ENCODE peak calls at places on chromosomes 13 and 19, in nine cellular contexts. N, U, G, B, H, K, M, D and Y are unnamed samples.

GRCh38 chr13:59689057-59689456 is 474.7 kb downstream of the DIAPH3 start:
- DNase-seq in N (no peak), U (no peak), G (no peak), B (no peak), H (no peak), K (no peak), M (no peak), D (no peak), Y (no peak)

GRCh38 chr19:53671621-53672111 is 39.9 kb downstream of the DPRX start:
- DNase-seq in N (no peak), U (no peak), G (no peak), B (no peak), H (no peak), K (no peak), M (no peak), D (no peak), Y (no peak)

GRCh38 chr13:36862002-36862706 is 43.1 kb downstream of the RFXAP start:
- DNase-seq in N (no peak), U (no peak), G (no peak), B (no peak), H (peak), K (no peak), M (no peak), D (peak), Y (no peak)

GRCh38 chr13:95153647-95154405 is 147.4 kb downstream of the ABCC4 start:
- DNase-seq in N (no peak), U (no peak), G (peak), B (no peak), H (no peak), K (no peak), M (no peak), D (no peak), Y (no peak)

GRCh38 chr13:67299072-67299635 is 69.0 kb upstream of the PCDH9 start:
- DNase-seq in N (no peak), U (no peak), G (peak), B (no peak), H (no peak), K (no peak), M (no peak), D (peak), Y (no peak)

GRCh38 chr19:1825909-1826556 is 14.0 kb upstream of the ATP8B3 start:
- DNase-seq in N (peak), U (peak), G (peak), B (peak), H (peak), K (peak), M (peak), D (peak), Y (peak)

GRCh38 chr13:104253063-104253680 is 1187.0 kb upstream of the SLC10A2 start:
- DNase-seq in N (no peak), U (no peak), G (no peak), B (no peak), H (no peak), K (no peak), M (no peak), D (no peak), Y (no peak)

GRCh38 chr19:15464394-15465385 is at the start of gene RASAL3:
- DNase-seq in N (no peak), U (no peak), G (no peak), B (peak), H (no peak), K (peak), M (peak), D (no peak), Y (no peak)

GRCh38 chr19:46442808-46443450 is 14.2 kb upstream of the PNMA8C start:
- DNase-seq in N (no peak), U (no peak), G (peak), B (no peak), H (peak), K (no peak), M (no peak), D (peak), Y (no peak)

GRCh38 chr13:73412933-73413332 is 354.1 kb downstream of the KLF5 start:
- DNase-seq in N (no peak), U (no peak), G (peak), B (no peak), H (no peak), K (no peak), M (no peak), D (no peak), Y (no peak)

GRCh38 chr13:105207586-105208293 is 1327.7 kb downstream of the EFNB2 start:
- DNase-seq in N (no peak), U (no peak), G (no peak), B (no peak), H (no peak), K (no peak), M (no peak), D (no peak), Y (no peak)

GRCh38 chr19:3518669-3519068 is 12.6 kb downstream of the FZR1 start:
- DNase-seq in N (no peak), U (no peak), G (no peak), B (no peak), H (no peak), K (no peak), M (no peak), D (no peak), Y (no peak)

GRCh38 chr19:57558525-57558924 is 1.1 kb downstream of the ZNF550 start:
- DNase-seq in N (no peak), U (peak), G (no peak), B (no peak), H (no peak), K (no peak), M (no peak), D (peak), Y (no peak)

GRCh38 chr19:11452814-11453335 is 17.4 kb downstream of the PRKCSH start:
- DNase-seq in N (no peak), U (no peak), G (no peak), B (no peak), H (no peak), K (no peak), M (no peak), D (no peak), Y (no peak)

GRCh38 chr13:84896128-84896527 is 903.1 kb downstream of the SLITRK6 start:
- DNase-seq in N (no peak), U (peak), G (peak), B (no peak), H (peak), K (no peak), M (peak), D (peak), Y (peak)

GRCh38 chr13:33289966-33290365 is 4.4 kb upstream of the STARD13 start:
- DNase-seq in N (no peak), U (no peak), G (no peak), B (no peak), H (peak), K (no peak), M (no peak), D (no peak), Y (no peak)

GRCh38 chr13:39259371-39259770 is 221.1 kb downstream of the NHLRC3 start:
- DNase-seq in N (no peak), U (no peak), G (no peak), B (no peak), H (no peak), K (no peak), M (no peak), D (no peak), Y (no peak)

GRCh38 chr19:17778621-17779280 is 16.2 kb upstream of the B3GNT3 start:
- DNase-seq in N (no peak), U (no peak), G (no peak), B (no peak), H (no peak), K (no peak), M (no peak), D (no peak), Y (peak)

GRCh38 chr13:102868366-102868936 is 22.6 kb downstream of the ERCC5 start:
- DNase-seq in N (no peak), U (no peak), G (no peak), B (no peak), H (no peak), K (no peak), M (no peak), D (peak), Y (no peak)

GRCh38 chr13:27403252-27403678 is 21.2 kb upstream of the GTF3A start:
- DNase-seq in N (no peak), U (no peak), G (peak), B (no peak), H (no peak), K (no peak), M (no peak), D (peak), Y (no peak)

GRCh38 chr13:20375871-20376270 is 143.8 kb upstream of the GJB6 start:
- DNase-seq in N (no peak), U (no peak), G (no peak), B (no peak), H (no peak), K (no peak), M (no peak), D (no peak), Y (no peak)

GRCh38 chr13:48221301-48222190 is 11.5 kb upstream of the ITM2B start:
- DNase-seq in N (no peak), U (no peak), G (no peak), B (peak), H (no peak), K (no peak), M (peak), D (no peak), Y (no peak)

GRCh38 chr13:100130092-100130491 is 41.2 kb downstream of the PCCA start:
- DNase-seq in N (no peak), U (no peak), G (no peak), B (no peak), H (no peak), K (no peak), M (no peak), D (no peak), Y (no peak)

GRCh38 chr19:9789066-9789465 is 20.5 kb upstream of the ZNF846 start:
- DNase-seq in N (no peak), U (no peak), G (no peak), B (no peak), H (no peak), K (no peak), M (no peak), D (no peak), Y (no peak)

GRCh38 chr19:40229484-40229883 is 3.0 kb upstream of the CCNP start:
- DNase-seq in N (no peak), U (no peak), G (no peak), B (no peak), H (peak), K (no peak), M (no peak), D (peak), Y (no peak)

GRCh38 chr13:60016229-60016628 is 147.5 kb downstream of the DIAPH3 start:
- DNase-seq in N (no peak), U (no peak), G (peak), B (no peak), H (no peak), K (no peak), M (no peak), D (no peak), Y (no peak)

GRCh38 chr19:506404-507285 is 652 bp upstream of the TPGS1 start:
- DNase-seq in N (peak), U (peak), G (peak), B (peak), H (peak), K (peak), M (peak), D (peak), Y (peak)

GRCh38 chr19:45507864-45508680 is 793 bp downstream of the VASP start:
- DNase-seq in N (no peak), U (peak), G (no peak), B (no peak), H (peak), K (no peak), M (peak), D (peak), Y (peak)

GRCh38 chr19:55605637-55606470 is at the start of gene ZNF865:
- DNase-seq in N (peak), U (peak), G (peak), B (peak), H (peak), K (peak), M (peak), D (peak), Y (peak)

GRCh38 chr13:26558074-26558805 is 757 bp downstream of the WASF3 start:
- DNase-seq in N (no peak), U (no peak), G (peak), B (no peak), H (no peak), K (no peak), M (no peak), D (peak), Y (peak)

GRCh38 chr19:22735911-22736645 is 47.9 kb downstream of the ZNF99 start:
- DNase-seq in N (no peak), U (no peak), G (no peak), B (no peak), H (no peak), K (no peak), M (no peak), D (no peak), Y (no peak)

GRCh38 chr13:33722216-33722900 is 95.6 kb upstream of the RFC3 start:
- DNase-seq in N (no peak), U (no peak), G (no peak), B (no peak), H (no peak), K (no peak), M (no peak), D (peak), Y (no peak)

GRCh38 chr19:12574036-12574435 is 22.8 kb upstream of the ZNF564 start:
- DNase-seq in N (no peak), U (no peak), G (no peak), B (no peak), H (no peak), K (no peak), M (peak), D (no peak), Y (no peak)

GRCh38 chr13:42875448-42876269 is 94.3 kb downstream of the FAM216B start:
- DNase-seq in N (no peak), U (no peak), G (no peak), B (no peak), H (no peak), K (no peak), M (no peak), D (no peak), Y (peak)

GRCh38 chr13:59088716-59089115 is 1075.0 kb downstream of the DIAPH3 start:
- DNase-seq in N (no peak), U (no peak), G (no peak), B (no peak), H (no peak), K (no peak), M (no peak), D (no peak), Y (no peak)

GRCh38 chr13:113151745-113152707 is 6.4 kb upstream of the PROZ start:
- DNase-seq in N (no peak), U (peak), G (no peak), B (peak), H (no peak), K (no peak), M (no peak), D (peak), Y (no peak)